ENCODE peak calls at places on chromosomes 5 and 9, in six cellular contexts. V is NCI-H774, T is putamen, B is neural progenitor cell, R is HS-5, G is AG09319. I is an unnamed sample.

GRCh38 chr5:125148706-125149105 is 402.3 kb upstream of the ZNF608 start:
- DNase-seq in V (no peak), T (no peak), B (no peak), R (no peak), G (no peak), I (no peak)

GRCh38 chr5:120236360-120236759 is 227.7 kb upstream of the PRR16 start:
- DNase-seq in V (no peak), T (no peak), B (no peak), R (no peak), G (no peak), I (no peak)

GRCh38 chr9:124886866-124887492 is 25.0 kb downstream of the ARPC5L start:
- DNase-seq in V (no peak), T (no peak), B (peak; percentile 2), R (no peak), G (no peak), I (no peak)

GRCh38 chr9:37693265-37693664 is 42.5 kb downstream of the FRMPD1 start:
- DNase-seq in V (no peak), T (no peak), B (no peak), R (no peak), G (no peak), I (no peak)

GRCh38 chr9:28120241-28121025 is 547.2 kb upstream of the C9orf72 start:
- DNase-seq in V (peak; percentile 53), T (no peak), B (peak; percentile 40), R (no peak), G (no peak), I (no peak)

GRCh38 chr9:93308676-93309075 is 124.7 kb downstream of the WNK2 start:
- DNase-seq in V (no peak), T (no peak), B (no peak), R (no peak), G (no peak), I (no peak)

GRCh38 chr5:134958755-134959154 is 9.0 kb upstream of the CATSPER3 start:
- DNase-seq in V (no peak), T (no peak), B (peak; percentile 55), R (no peak), G (no peak), I (no peak)

GRCh38 chr5:120252839-120253238 is 211.3 kb upstream of the PRR16 start:
- DNase-seq in V (peak; percentile 69), T (no peak), B (no peak), R (peak; percentile 8), G (no peak), I (peak; percentile 14)

I was measured in NCI-H460.